ENCODE peak calls at places on chromosome 5, in seven cellular contexts. T is heart right ventricle, Z is ovary, B is neural progenitor cell, H is endodermal cell, E is foreskin fibroblast, O is lower leg skin. W is an unnamed sample.

GRCh38 chr5:151495330-151495729 is 47.9 kb downstream of the SLC36A1 start:
- DNase-seq in T (no peak), Z (no peak), B (no peak), H (no peak), E (no peak), O (no peak), W (no peak)

GRCh38 chr5:75525344-75525743 is 13.7 kb downstream of the POLK start:
- DNase-seq in T (no peak), Z (no peak), B (no peak), H (no peak), E (no peak), O (no peak), W (no peak)

GRCh38 chr5:86757824-86758223 is 140.1 kb downstream of the COX7C start:
- DNase-seq in T (no peak), Z (no peak), B (no peak), H (no peak), E (no peak), O (no peak), W (peak; percentile 58)

GRCh38 chr5:172878585-172879433 is 44.8 kb downstream of the ERGIC1 start:
- DNase-seq in T (no peak), Z (no peak), B (no peak), H (no peak), E (peak; percentile 76), O (no peak), W (peak; percentile 58)

GRCh38 chr5:67425514-67425913 is 228.9 kb upstream of the CD180 start:
- DNase-seq in T (no peak), Z (no peak), B (no peak), H (no peak), E (peak; percentile 21), O (no peak), W (peak; percentile 29)

GRCh38 chr5:98639258-98639657 is 134.2 kb upstream of the RGMB start:
- DNase-seq in T (no peak), Z (no peak), B (peak; percentile 36), H (peak; percentile 62), E (no peak), O (no peak), W (no peak)

GRCh38 chr5:95347516-95348140 is 43.5 kb upstream of the FAM81B start:
- DNase-seq in T (no peak), Z (no peak), B (no peak), H (no peak), E (no peak), O (no peak), W (no peak)

GRCh38 chr5:65037845-65038815 is 269.4 kb downstream of the CWC27 start:
- DNase-seq in T (no peak), Z (no peak), B (peak; percentile 63), H (peak; percentile 90), E (no peak), O (no peak), W (no peak)

GRCh38 chr5:32852535-32852934 is 141.4 kb downstream of the NPR3 start:
- DNase-seq in T (no peak), Z (no peak), B (peak; percentile 78), H (peak; percentile 80), E (peak; percentile 34), O (no peak), W (peak; percentile 79)

GRCh38 chr5:107282061-107282460 is 388.7 kb downstream of the EFNA5 start:
- DNase-seq in T (no peak), Z (no peak), B (no peak), H (no peak), E (no peak), O (no peak), W (no peak)

GRCh38 chr5:86546582-86546981 is 71.2 kb upstream of the COX7C start:
- DNase-seq in T (no peak), Z (no peak), B (no peak), H (no peak), E (no peak), O (no peak), W (no peak)

GRCh38 chr5:54450542-54450941 is 5.0 kb upstream of the HSPB3 start:
- DNase-seq in T (no peak), Z (no peak), B (no peak), H (peak; percentile 59), E (no peak), O (no peak), W (no peak)

GRCh38 chr5:142295084-142295758 is 29.6 kb downstream of the SPRY4 start:
- DNase-seq in T (peak; percentile 44), Z (no peak), B (no peak), H (peak; percentile 95), E (no peak), O (no peak), W (peak; percentile 35)

DNA sequence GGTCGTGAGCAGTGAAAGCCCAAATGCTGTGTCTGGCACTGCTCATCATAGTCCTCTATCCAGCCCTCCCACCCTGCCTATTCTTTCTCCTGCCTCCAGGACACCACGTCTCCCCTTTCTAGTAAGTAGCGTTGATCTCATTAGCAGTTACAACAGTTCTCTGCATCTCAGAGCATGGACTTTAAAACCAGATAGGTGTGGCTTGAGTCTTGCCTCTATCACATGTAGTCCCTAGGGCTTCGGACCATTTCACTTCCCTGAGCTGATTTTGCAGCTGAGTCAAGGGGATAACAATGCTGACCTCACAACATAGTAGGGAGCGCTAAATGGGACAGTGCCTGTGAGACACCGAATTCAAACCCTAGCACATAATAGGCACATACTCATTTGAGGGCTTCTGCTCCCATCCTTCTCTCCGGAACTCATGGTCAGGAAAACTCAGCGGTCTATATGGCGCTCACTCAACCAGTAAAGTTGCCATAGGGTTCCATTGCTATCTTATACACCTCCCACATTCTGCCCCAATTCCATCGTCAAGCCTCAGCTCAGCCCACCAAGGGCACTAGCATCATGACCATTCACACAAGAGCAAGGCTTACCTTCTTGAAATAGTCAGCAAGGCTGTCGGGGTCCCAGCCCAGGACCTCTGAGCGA is 515 bp downstream of the LCP2 start:
- DNase-seq in T (no peak), Z (no peak), B (no peak), H (no peak), E (no peak), O (peak; percentile 69), W (no peak)
- H3K4me3 ChIP-seq in T (peak overlapping the region; percentile 44), Z (peak overlapping the region; percentile 1), B (no peak overlapping the region), H (no peak overlapping the region), E (no peak overlapping the region), O (peak overlapping the region; percentile 24), W (no peak overlapping the region)

DNA sequence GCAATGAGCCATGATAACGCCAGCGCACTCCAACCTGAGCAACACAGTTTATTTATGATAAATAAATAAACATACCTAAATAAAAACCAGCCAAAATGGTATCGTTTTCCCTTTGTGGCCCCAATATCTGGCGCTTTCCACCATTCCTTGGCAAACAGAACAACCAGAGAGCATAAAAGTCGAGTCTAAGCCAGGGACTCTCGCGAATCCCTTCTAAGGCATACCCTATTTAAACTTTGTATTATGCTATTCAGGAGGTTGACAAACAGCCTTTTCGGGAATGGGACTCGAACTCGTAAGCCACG is 389 bp upstream of the MATR3 start:
- DNase-seq in T (no peak), Z (no peak), B (no peak), H (no peak), E (no peak), O (no peak), W (no peak)
- H3K4me3 ChIP-seq in T (peak overlapping the region; percentile 88), Z (peak overlapping the region; percentile 95), B (peak overlapping the region; percentile 79), H (peak overlapping the region; percentile 99), E (peak overlapping the region; percentile 99), O (peak overlapping the region; percentile 23), W (peak overlapping the region; percentile 95)

GRCh38 chr5:170617519-170618218 is 113.8 kb downstream of the KCNIP1 start:
- DNase-seq in T (no peak), Z (no peak), B (no peak), H (no peak), E (no peak), O (no peak), W (no peak)
- H3K4me3 ChIP-seq in T (no peak overlapping the region), Z (no peak overlapping the region), B (no peak overlapping the region), H (no peak overlapping the region), E (no peak overlapping the region), O (no peak overlapping the region), W (no peak overlapping the region)

GRCh38 chr5:69526660-69527059 is 33.3 kb upstream of the GTF2H2C start:
- DNase-seq in T (no peak), Z (no peak), B (no peak), H (no peak), E (no peak), O (no peak), W (no peak)

GRCh38 chr5:69525490-69525889 is 32.9 kb downstream of the OCLN start:
- DNase-seq in T (no peak), Z (no peak), B (no peak), H (no peak), E (no peak), O (no peak), W (no peak)

GRCh38 chr5:69527128-69527745 is 32.8 kb upstream of the GTF2H2C start:
- DNase-seq in T (no peak), Z (no peak), B (no peak), H (no peak), E (no peak), O (no peak), W (no peak)

GRCh38 chr5:69528609-69529008 is 31.4 kb upstream of the GTF2H2C start:
- DNase-seq in T (no peak), Z (no peak), B (no peak), H (no peak), E (no peak), O (no peak), W (no peak)

GRCh38 chr5:69528015-69528414 is 32.0 kb upstream of the GTF2H2C start:
- DNase-seq in T (no peak), Z (no peak), B (no peak), H (no peak), E (no peak), O (no peak), W (no peak)
- H3K4me3 ChIP-seq in T (no peak overlapping the region), Z (no peak overlapping the region), B (no peak overlapping the region), H (no peak overlapping the region), E (no peak overlapping the region), O (no peak overlapping the region), W (no peak overlapping the region)

GRCh38 chr5:88876714-88877113 is 6.3 kb downstream of the MEF2C start:
- DNase-seq in T (no peak), Z (no peak), B (no peak), H (no peak), E (no peak), O (no peak), W (no peak)
- H3K4me3 ChIP-seq in T (no peak overlapping the region), Z (no peak overlapping the region), B (no peak overlapping the region), H (no peak overlapping the region), E (no peak overlapping the region), O (no peak overlapping the region), W (no peak overlapping the region)

W was measured in astrocyte of the spinal cord.